ENCODE peak calls at places on chromosomes 16 and 17, in seven cellular contexts. One of them, this sample, is unnamed.
A peak's percentile ranks its signal among the peaks of the same experiment; 100 is the strongest.

GRCh38 chr16:71637398-71637797 is 11.4 kb downstream of the MARVELD3 start:
- DNase-seq in stomach: no peak
- DNase-seq in transverse colon: no peak
- DNase-seq in breast epithelium: no peak
- DNase-seq in right lobe of liver: no peak
- DNase-seq in K562: no peak
- DNase-seq in A549: no peak
- DNase-seq in this sample: peak; percentile 41

GRCh38 chr16:79808731-79809130 is 208.2 kb upstream of the MAF start:
- DNase-seq in stomach: no peak
- DNase-seq in transverse colon: no peak
- DNase-seq in breast epithelium: no peak
- DNase-seq in right lobe of liver: no peak
- DNase-seq in K562: no peak
- DNase-seq in A549: no peak
- DNase-seq in this sample: no peak

GRCh38 chr16:31460582-31461002 is 1.3 kb downstream of the ARMC5 start:
- DNase-seq in stomach: no peak
- DNase-seq in transverse colon: no peak
- DNase-seq in breast epithelium: no peak
- DNase-seq in right lobe of liver: no peak
- DNase-seq in K562: no peak
- DNase-seq in A549: peak; percentile 67
- DNase-seq in this sample: no peak

GRCh38 chr17:73757324-73757942 is 113.2 kb upstream of the SDK2 start:
- DNase-seq in stomach: no peak
- DNase-seq in transverse colon: no peak
- DNase-seq in breast epithelium: no peak
- DNase-seq in right lobe of liver: no peak
- DNase-seq in K562: peak; percentile 19
- DNase-seq in A549: no peak
- DNase-seq in this sample: no peak

GRCh38 chr17:20073056-20073979 is 64.2 kb downstream of the SPECC1 start:
- DNase-seq in stomach: peak; percentile 34
- DNase-seq in transverse colon: peak; percentile 38
- DNase-seq in breast epithelium: no peak
- DNase-seq in right lobe of liver: no peak
- DNase-seq in K562: peak; percentile 22
- DNase-seq in A549: no peak
- DNase-seq in this sample: peak; percentile 65

GRCh38 chr17:47733047-47733413 is at the start of gene TBX21:
- DNase-seq in stomach: peak; percentile 74
- DNase-seq in transverse colon: peak; percentile 87
- DNase-seq in breast epithelium: peak; percentile 57
- DNase-seq in right lobe of liver: peak; percentile 73
- DNase-seq in K562: peak; percentile 84
- DNase-seq in A549: peak; percentile 80
- DNase-seq in this sample: peak; percentile 55

GRCh38 chr17:12403881-12404398 is 261.8 kb upstream of the MYOCD start:
- DNase-seq in stomach: no peak
- DNase-seq in transverse colon: no peak
- DNase-seq in breast epithelium: no peak
- DNase-seq in right lobe of liver: no peak
- DNase-seq in K562: no peak
- DNase-seq in A549: no peak
- DNase-seq in this sample: no peak

GRCh38 chr17:34375598-34375997 is 12.6 kb upstream of the CCL1 start:
- DNase-seq in stomach: no peak
- DNase-seq in transverse colon: no peak
- DNase-seq in breast epithelium: no peak
- DNase-seq in right lobe of liver: no peak
- DNase-seq in K562: no peak
- DNase-seq in A549: no peak
- DNase-seq in this sample: no peak

GRCh38 chr16:14545346-14545884 is 84.6 kb downstream of the PARN start:
- DNase-seq in stomach: peak; percentile 38
- DNase-seq in transverse colon: no peak
- DNase-seq in breast epithelium: no peak
- DNase-seq in right lobe of liver: peak; percentile 77
- DNase-seq in K562: no peak
- DNase-seq in A549: peak; percentile 92
- DNase-seq in this sample: no peak

GRCh38 chr16:87086575-87086974 is 230.6 kb downstream of the C16orf95 start:
- DNase-seq in stomach: no peak
- DNase-seq in transverse colon: no peak
- DNase-seq in breast epithelium: no peak
- DNase-seq in right lobe of liver: no peak
- DNase-seq in K562: no peak
- DNase-seq in A549: no peak
- DNase-seq in this sample: no peak

GRCh38 chr17:66725956-66726355 is 109.0 kb upstream of the CACNG5 start:
- DNase-seq in stomach: no peak
- DNase-seq in transverse colon: no peak
- DNase-seq in breast epithelium: no peak
- DNase-seq in right lobe of liver: no peak
- DNase-seq in K562: no peak
- DNase-seq in A549: no peak
- DNase-seq in this sample: no peak

GRCh38 chr16:9092963-9093477 is 1.6 kb downstream of the HAPSTR1 start:
- DNase-seq in stomach: peak; percentile 55
- DNase-seq in transverse colon: peak; percentile 42
- DNase-seq in breast epithelium: no peak
- DNase-seq in right lobe of liver: peak; percentile 58
- DNase-seq in K562: peak; percentile 30
- DNase-seq in A549: peak; percentile 18
- DNase-seq in this sample: peak; percentile 39

GRCh38 chr17:258045-258734 is 76.7 kb upstream of the DOC2B start:
- DNase-seq in stomach: no peak
- DNase-seq in transverse colon: no peak
- DNase-seq in breast epithelium: peak; percentile 14
- DNase-seq in right lobe of liver: peak; percentile 35
- DNase-seq in K562: no peak
- DNase-seq in A549: no peak
- DNase-seq in this sample: peak; percentile 10

GRCh38 chr17:16398270-16399267 is 16.8 kb upstream of the TRPV2 start:
- DNase-seq in stomach: no peak
- DNase-seq in transverse colon: no peak
- DNase-seq in breast epithelium: no peak
- DNase-seq in right lobe of liver: no peak
- DNase-seq in K562: peak; percentile 56
- DNase-seq in A549: no peak
- DNase-seq in this sample: no peak

GRCh38 chr17:42684033-42684625 is 1.8 kb downstream of the CNTNAP1 start:
- DNase-seq in stomach: peak; percentile 44
- DNase-seq in transverse colon: no peak
- DNase-seq in breast epithelium: no peak
- DNase-seq in right lobe of liver: no peak
- DNase-seq in K562: no peak
- DNase-seq in A549: no peak
- DNase-seq in this sample: no peak

GRCh38 chr17:82269138-82269881 is 4.2 kb downstream of the CSNK1D start:
- DNase-seq in stomach: no peak
- DNase-seq in transverse colon: peak; percentile 64
- DNase-seq in breast epithelium: no peak
- DNase-seq in right lobe of liver: no peak
- DNase-seq in K562: no peak
- DNase-seq in A549: no peak
- DNase-seq in this sample: no peak

GRCh38 chr16:87062569-87063442 is 254.4 kb downstream of the C16orf95 start:
- DNase-seq in stomach: peak; percentile 73
- DNase-seq in transverse colon: peak; percentile 55
- DNase-seq in breast epithelium: no peak
- DNase-seq in right lobe of liver: no peak
- DNase-seq in K562: peak; percentile 92
- DNase-seq in A549: peak; percentile 70
- DNase-seq in this sample: peak; percentile 77

GRCh38 chr16:75402821-75403475 is 30.4 kb downstream of the CFDP1 start:
- DNase-seq in stomach: no peak
- DNase-seq in transverse colon: no peak
- DNase-seq in breast epithelium: no peak
- DNase-seq in right lobe of liver: no peak
- DNase-seq in K562: peak; percentile 21
- DNase-seq in A549: peak; percentile 44
- DNase-seq in this sample: no peak

GRCh38 chr17:3888343-3889171 is 4.3 kb downstream of the CAMKK1 start:
- DNase-seq in stomach: peak; percentile 81
- DNase-seq in transverse colon: peak; percentile 85
- DNase-seq in breast epithelium: peak; percentile 81
- DNase-seq in right lobe of liver: no peak
- DNase-seq in K562: peak; percentile 88
- DNase-seq in A549: no peak
- DNase-seq in this sample: peak; percentile 88

GRCh38 chr17:58052951-58053715 is 30.1 kb upstream of the DYNLL2 start:
- DNase-seq in stomach: no peak
- DNase-seq in transverse colon: no peak
- DNase-seq in breast epithelium: no peak
- DNase-seq in right lobe of liver: no peak
- DNase-seq in K562: no peak
- DNase-seq in A549: no peak
- DNase-seq in this sample: no peak

DNA sequence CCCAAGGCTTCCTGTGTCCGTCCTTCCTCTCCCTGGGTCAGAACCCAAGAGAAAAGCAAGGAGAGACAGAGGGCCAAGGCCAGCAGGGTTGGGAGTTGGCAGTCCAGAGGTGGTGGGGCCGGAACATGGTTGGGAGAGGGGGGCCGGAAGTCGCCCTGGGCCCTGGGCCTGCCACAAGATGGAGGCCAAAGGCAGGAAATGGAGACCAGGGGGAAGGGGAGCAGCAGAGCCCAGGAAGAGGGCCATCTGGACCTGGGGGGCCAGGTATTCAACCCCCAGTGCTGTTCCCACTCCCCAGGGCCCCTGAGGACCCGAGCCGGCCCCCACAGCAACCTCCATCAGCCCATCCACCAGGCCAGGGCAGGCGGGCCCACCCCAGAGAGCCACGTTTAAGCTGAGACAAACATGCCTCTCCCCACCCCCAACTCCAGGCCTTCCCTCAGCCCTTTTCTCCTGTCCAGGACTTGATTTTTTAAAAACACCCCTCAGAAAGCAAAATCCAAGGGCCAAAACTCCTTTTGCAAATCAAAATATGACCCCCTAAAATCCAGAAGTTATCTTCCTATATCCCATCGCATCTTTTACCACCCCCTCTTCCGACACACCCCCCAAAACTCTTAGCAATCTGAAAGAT is 4.4 kb upstream of the BCL6B start:
- DNase-seq in stomach: no peak
- DNase-seq in transverse colon: peak; percentile 34
- DNase-seq in breast epithelium: no peak
- DNase-seq in right lobe of liver: no peak
- DNase-seq in K562: no peak
- DNase-seq in A549: no peak
- DNase-seq in this sample: peak; percentile 58
- TF ChIP-seq POLR2A in stomach: no peak
- TF ChIP-seq POLR2A in transverse colon: no peak
- TF ChIP-seq POLR2A in breast epithelium: peak; percentile 82
- TF ChIP-seq POLR2A in right lobe of liver: no peak
- TF ChIP-seq POLR2A in K562: no peak
- TF ChIP-seq POLR2A in A549: no peak
- TF ChIP-seq POLR2A in this sample: no peak

GRCh38 chr16:67147437-67148140 is 3.2 kb downstream of the B3GNT9 start:
- DNase-seq in stomach: no peak
- DNase-seq in transverse colon: no peak
- DNase-seq in breast epithelium: peak; percentile 30
- DNase-seq in right lobe of liver: no peak
- DNase-seq in K562: no peak
- DNase-seq in A549: no peak
- DNase-seq in this sample: no peak
- H3K27ac ChIP-seq in stomach: no peak overlapping the region
- H3K27ac ChIP-seq in transverse colon: no peak overlapping the region
- H3K27ac ChIP-seq in breast epithelium: no peak overlapping the region
- H3K27ac ChIP-seq in right lobe of liver: no peak overlapping the region
- H3K27ac ChIP-seq in K562: no peak overlapping the region
- H3K27ac ChIP-seq in A549: no peak overlapping the region
- H3K27ac ChIP-seq in this sample: no peak overlapping the region

GRCh38 chr16:88977028-88977844 is at the start of gene CBFA2T3:
- DNase-seq in stomach: peak; percentile 56
- DNase-seq in transverse colon: peak; percentile 79
- DNase-seq in breast epithelium: peak; percentile 57
- DNase-seq in right lobe of liver: peak; percentile 85
- DNase-seq in K562: peak; percentile 93
- DNase-seq in A549: no peak
- DNase-seq in this sample: peak; percentile 84
- TF ChIP-seq POLR2A in stomach: no peak
- TF ChIP-seq POLR2A in transverse colon: no peak
- TF ChIP-seq POLR2A in breast epithelium: no peak
- TF ChIP-seq POLR2A in right lobe of liver: no peak
- TF ChIP-seq POLR2A in K562: peak; percentile 44
- TF ChIP-seq POLR2A in A549: no peak
- TF ChIP-seq POLR2A in this sample: no peak

DNA sequence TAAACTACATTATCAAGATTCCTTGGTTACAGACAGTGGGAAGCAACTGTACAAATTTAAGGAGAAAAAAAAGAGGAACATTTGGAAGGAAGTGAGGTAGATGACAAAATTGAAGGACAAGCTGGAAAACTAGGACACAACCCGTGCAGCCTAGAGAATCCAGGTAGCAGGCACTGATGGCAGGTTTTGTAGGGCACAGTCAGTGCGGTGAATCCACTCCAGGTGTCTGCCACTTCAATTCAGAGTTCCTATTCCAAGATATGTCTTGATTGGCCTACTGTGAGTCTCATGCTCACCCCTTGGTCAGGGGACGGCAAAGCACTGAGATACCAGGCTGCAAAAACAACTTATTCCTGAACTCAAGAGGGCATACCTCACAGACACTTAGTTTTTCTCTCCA is 37.8 kb downstream of the TNRC6C start:
- DNase-seq in stomach: no peak
- DNase-seq in transverse colon: no peak
- DNase-seq in breast epithelium: no peak
- DNase-seq in right lobe of liver: no peak
- DNase-seq in K562: no peak
- DNase-seq in A549: no peak
- DNase-seq in this sample: no peak
- H3K27ac ChIP-seq in stomach: no peak overlapping the region
- H3K27ac ChIP-seq in transverse colon: no peak overlapping the region
- H3K27ac ChIP-seq in breast epithelium: no peak overlapping the region
- H3K27ac ChIP-seq in right lobe of liver: no peak overlapping the region
- H3K27ac ChIP-seq in K562: no peak overlapping the region
- H3K27ac ChIP-seq in A549: no peak overlapping the region
- H3K27ac ChIP-seq in this sample: peak overlapping the region; percentile 51

DNA sequence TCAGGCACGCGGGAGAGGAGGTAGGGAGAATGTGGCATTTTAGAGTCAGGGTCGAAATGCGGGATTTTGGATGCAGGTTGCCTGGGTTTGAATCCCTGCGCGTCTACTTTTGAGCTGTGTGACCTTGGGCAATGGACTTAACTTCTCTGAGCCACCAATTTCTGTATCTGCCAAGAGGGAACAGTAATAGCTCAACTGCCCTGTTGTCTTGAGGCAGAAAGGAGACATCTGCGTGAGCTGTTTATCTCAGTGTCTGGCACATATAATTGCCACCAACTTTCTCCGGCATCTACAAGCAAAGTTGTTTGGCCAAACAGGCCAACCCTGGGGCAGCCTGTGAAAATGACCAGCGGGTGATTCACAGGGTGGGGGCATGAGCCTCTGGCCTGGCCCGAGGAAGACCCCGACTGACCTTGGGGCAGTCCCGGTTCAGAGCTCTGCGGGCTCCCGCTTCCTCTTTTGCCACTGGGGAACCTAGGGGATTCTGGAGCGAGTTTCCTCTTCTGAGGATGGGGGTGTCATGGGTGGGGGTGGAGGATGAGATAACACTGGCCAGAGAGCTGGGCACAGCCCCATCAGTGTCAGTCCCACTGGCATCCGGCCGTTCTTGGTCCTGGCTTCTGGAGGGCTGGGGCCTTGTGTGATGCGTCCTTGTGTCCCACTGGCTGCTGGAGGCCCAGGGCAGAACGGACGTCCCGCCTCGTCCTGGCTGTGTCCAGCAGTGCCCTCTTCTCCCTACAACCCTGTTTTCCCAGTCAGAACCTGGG is 1.3 kb downstream of the SNN start:
- DNase-seq in stomach: no peak
- DNase-seq in transverse colon: peak; percentile 49
- DNase-seq in breast epithelium: no peak
- DNase-seq in right lobe of liver: peak; percentile 79
- DNase-seq in K562: no peak
- DNase-seq in A549: no peak
- DNase-seq in this sample: peak; percentile 76
- TF ChIP-seq POLR2A in stomach: no peak
- TF ChIP-seq POLR2A in transverse colon: no peak
- TF ChIP-seq POLR2A in breast epithelium: no peak
- TF ChIP-seq POLR2A in right lobe of liver: no peak
- TF ChIP-seq POLR2A in K562: no peak
- TF ChIP-seq POLR2A in A549: no peak
- TF ChIP-seq POLR2A in this sample: no peak